ENCODE peak calls at places on chromosomes 7 and 10, in five cellular contexts. M is astrocyte; A is CD8-positive, alpha-beta memory T cell; G is fibroblast of pulmonary artery; L is neural progenitor cell. Z is an unnamed sample.

GRCh38 chr10:10830316-10831061 is 187.2 kb upstream of the CELF2 start:
- DNase-seq in A (no peak), M (peak; percentile 89), G (peak; percentile 98), L (no peak), Z (peak; percentile 96)

GRCh38 chr10:85124592-85124991 is 796.2 kb downstream of the CCSER2 start:
- DNase-seq in M (no peak), A (no peak), L (no peak), G (no peak), Z (no peak)

GRCh38 chr10:102133373-102134195 is 744 bp downstream of the PPRC1 start:
- DNase-seq in A (peak; percentile 9), M (peak; percentile 54), L (peak; percentile 65), G (peak; percentile 73), Z (peak; percentile 67)

GRCh38 chr7:16509829-16510228 is 16.8 kb upstream of the LRRC72 start:
- DNase-seq in L (no peak), M (no peak), A (no peak), G (no peak), Z (no peak)

GRCh38 chr7:155916926-155917655 is 104.8 kb upstream of the SHH start:
- DNase-seq in G (no peak), L (no peak), M (no peak), A (no peak), Z (no peak)

GRCh38 chr7:80611353-80611752 is 27.1 kb upstream of the CD36 start:
- DNase-seq in M (no peak), G (no peak), L (no peak), A (no peak), Z (no peak)

GRCh38 chr7:85890244-85890811 is 703.5 kb upstream of the SEMA3D start:
- DNase-seq in L (peak; percentile 49), G (peak; percentile 49), A (no peak), M (peak; percentile 9), Z (peak; percentile 35)

GRCh38 chr7:155653773-155654172 is 9.3 kb downstream of the RBM33 start:
- DNase-seq in M (no peak), A (no peak), G (peak; percentile 68), L (no peak), Z (peak; percentile 82)

GRCh38 chr10:131002031-131002861 is 309.3 kb downstream of the TCERG1L start:
- DNase-seq in M (no peak), L (no peak), G (no peak), A (no peak), Z (no peak)

GRCh38 chr10:68301790-68302502 is 29.9 kb upstream of the HNRNPH3 start:
- DNase-seq in G (peak; percentile 71), M (peak; percentile 60), A (no peak), L (peak; percentile 31), Z (peak; percentile 68)

GRCh38 chr7:121433775-121434174 is 37.7 kb upstream of the FAM3C start:
- DNase-seq in L (no peak), G (no peak), A (no peak), M (no peak), Z (no peak)
- H3K4me3 ChIP-seq in L (no peak overlapping the region), G (no peak overlapping the region), A (no peak overlapping the region), M (no peak overlapping the region), Z (no peak overlapping the region)

GRCh38 chr7:47576031-47576908 is 5.6 kb downstream of the TNS3 start:
- DNase-seq in G (peak; percentile 55), L (peak; percentile 7), A (no peak), M (peak; percentile 65), Z (peak; percentile 80)
- H3K4me3 ChIP-seq in G (no peak overlapping the region), L (no peak overlapping the region), A (no peak overlapping the region), M (no peak overlapping the region), Z (no peak overlapping the region)

GRCh38 chr7:27186450-27187157 is 1.6 kb upstream of the HOXA11 start:
- DNase-seq in L (no peak), G (no peak), A (no peak), M (no peak), Z (no peak)
- H3K4me3 ChIP-seq in L (no peak overlapping the region), G (no peak overlapping the region), A (no peak overlapping the region), M (no peak overlapping the region), Z (peak overlapping the region; percentile 79)

DNA sequence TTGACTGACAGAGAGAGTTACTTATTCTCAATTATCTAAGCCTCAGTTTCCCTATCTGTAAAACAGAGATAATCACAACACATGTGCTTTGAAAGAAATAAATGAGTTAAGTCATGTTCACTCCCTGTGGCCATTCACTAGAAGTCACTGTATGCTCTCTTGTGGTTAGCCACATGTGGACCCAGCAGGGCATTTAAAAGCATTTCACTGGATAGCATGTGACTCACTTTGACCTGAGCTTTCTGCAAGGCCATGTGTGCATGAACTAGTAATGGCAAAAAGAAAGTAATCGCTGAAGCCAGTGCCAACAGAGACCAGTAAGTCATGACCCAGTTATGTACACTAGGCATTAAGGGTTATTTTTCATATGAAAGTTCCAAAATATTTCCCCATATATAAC is 557.0 kb upstream of the IGFBP3 start:
- DNase-seq in G (no peak), A (no peak), L (no peak), M (peak; percentile 77), Z (peak; percentile 80)
- H3K4me3 ChIP-seq in G (no peak overlapping the region), A (no peak overlapping the region), L (no peak overlapping the region), M (no peak overlapping the region), Z (no peak overlapping the region)

GRCh38 chr7:30249986-30250774 is 34.2 kb upstream of the ZNRF2 start:
- DNase-seq in L (no peak), G (no peak), A (no peak), M (no peak), Z (no peak)
- H3K4me3 ChIP-seq in L (no peak overlapping the region), G (no peak overlapping the region), A (no peak overlapping the region), M (no peak overlapping the region), Z (no peak overlapping the region)

GRCh38 chr10:125159486-125159931 is 854 bp downstream of the CTBP2 start:
- DNase-seq in G (no peak), A (no peak), L (peak; percentile 71), M (no peak), Z (peak; percentile 12)
- H3K4me3 ChIP-seq in G (peak overlapping the region; percentile 74), A (no peak overlapping the region), L (peak overlapping the region; percentile 93), M (peak overlapping the region; percentile 69), Z (peak overlapping the region; percentile 66)

GRCh38 chr10:44292390-44293002 is 92.4 kb downstream of the CXCL12 start:
- DNase-seq in A (no peak), L (peak; percentile 52), G (no peak), M (no peak), Z (no peak)

GRCh38 chr10:44294726-44295412 is 90.0 kb downstream of the CXCL12 start:
- DNase-seq in G (no peak), L (no peak), M (no peak), A (no peak), Z (no peak)

GRCh38 chr10:44293842-44294241 is 91.1 kb downstream of the CXCL12 start:
- DNase-seq in G (peak; percentile 71), A (no peak), M (peak; percentile 83), L (no peak), Z (peak; percentile 53)

GRCh38 chr10:44295619-44296222 is 89.2 kb downstream of the CXCL12 start:
- DNase-seq in M (peak; percentile 90), G (no peak), A (no peak), L (no peak), Z (peak; percentile 59)

GRCh38 chr10:44293306-44293778 is 91.6 kb downstream of the CXCL12 start:
- DNase-seq in A (no peak), M (no peak), G (no peak), L (peak; percentile 8), Z (no peak)
- H3K4me3 ChIP-seq in A (no peak overlapping the region), M (peak overlapping the region; percentile 38), G (no peak overlapping the region), L (peak overlapping the region; percentile 23), Z (peak overlapping the region; percentile 2)

DNA sequence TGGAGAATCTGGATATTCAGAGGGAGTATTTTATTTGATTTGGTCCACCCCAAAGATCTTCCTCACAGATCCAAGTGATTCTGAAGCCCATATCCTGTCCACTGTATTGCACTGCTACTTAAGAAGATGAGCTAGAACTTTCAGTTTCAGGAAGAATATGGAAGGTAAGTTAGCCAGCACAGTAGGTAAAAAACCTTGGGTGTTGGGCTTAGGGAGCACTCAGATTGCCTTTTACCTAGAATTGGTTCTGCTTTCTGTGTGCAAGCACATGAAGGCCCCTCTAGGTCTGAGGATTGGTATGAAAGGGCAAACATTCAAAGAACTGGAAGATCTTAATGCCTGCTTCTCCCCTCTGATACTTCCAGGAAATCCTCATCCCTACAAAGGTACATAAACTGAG is 146.7 kb upstream of the COL1A2 start:
- DNase-seq in L (no peak), M (no peak), A (no peak), G (no peak), Z (no peak)
- H3K4me3 ChIP-seq in L (no peak overlapping the region), M (no peak overlapping the region), A (no peak overlapping the region), G (no peak overlapping the region), Z (no peak overlapping the region)

Z was measured in AG10803.